ENCODE peak calls at places on chromosomes 6 and 20, in five cellular contexts. E is body of pancreas, G is A549, R is IMR-90, I is tibial nerve. W is an unnamed sample. For H3K4me1, the result is how much of the 10 kb centered on the place peaks cover.

GRCh38 chr6:10425973-10426780 is 11.3 kb upstream of the TFAP2A start:
- DNase-seq in E (no peak), G (no peak), R (no peak), I (no peak), W (no peak)

GRCh38 chr6:17156966-17157365 is 55.1 kb downstream of the STMND1 start:
- DNase-seq in E (no peak), G (no peak), R (no peak), I (no peak), W (no peak)

GRCh38 chr20:63007472-63007721 is 633 bp upstream of the BHLHE23 start:
- DNase-seq in E (no peak), G (no peak), R (no peak), I (no peak), W (no peak)

GRCh38 chr20:50227506-50227905 is 36.9 kb downstream of the CEBPB start:
- DNase-seq in E (no peak), G (no peak), R (peak), I (no peak), W (no peak)

GRCh38 chr6:143746202-143747119 is 68.7 kb downstream of the PHACTR2 start:
- DNase-seq in E (peak), G (no peak), R (no peak), I (no peak), W (no peak)

GRCh38 chr20:58675641-58676040 is 17.0 kb upstream of the NPEPL1 start:
- DNase-seq in E (no peak), G (no peak), R (no peak), I (no peak), W (no peak)

GRCh38 chr6:168616807-168617756 is 176.1 kb downstream of the SMOC2 start:
- DNase-seq in E (no peak), G (no peak), R (no peak), I (no peak), W (no peak)

GRCh38 chr6:170004585-170005210 is 253.3 kb downstream of the ERMARD start:
- DNase-seq in E (no peak), G (no peak), R (no peak), I (no peak), W (no peak)

GRCh38 chr20:20012517-20012916 is 4.6 kb upstream of the NAA20 start:
- DNase-seq in E (no peak), G (no peak), R (no peak), I (no peak), W (no peak)

GRCh38 chr6:128487055-128487454 is 33.3 kb downstream of the PTPRK start:
- DNase-seq in E (no peak), G (no peak), R (no peak), I (no peak), W (no peak)

GRCh38 chr20:37758332-37758731 is 64.5 kb downstream of the CTNNBL1 start:
- DNase-seq in E (no peak), G (peak), R (no peak), I (no peak), W (no peak)

GRCh38 chr6:137697267-137697938 is 169.7 kb upstream of the TNFAIP3 start:
- DNase-seq in E (peak), G (no peak), R (peak), I (no peak), W (no peak)

GRCh38 chr20:58457083-58457680 is 58.0 kb downstream of the APCDD1L start:
- DNase-seq in E (no peak), G (no peak), R (peak), I (no peak), W (no peak)

GRCh38 chr6:170117111-170117972 is 173.5 kb downstream of the DLL1 start:
- DNase-seq in E (peak), G (no peak), R (no peak), I (no peak), W (peak)

GRCh38 chr20:33656010-33656782 is 5.9 kb upstream of the C20orf144 start:
- DNase-seq in E (no peak), G (no peak), R (no peak), I (no peak), W (peak)

GRCh38 chr6:13614926-13615801 is at the start of gene NOL7:
- DNase-seq in E (peak), G (peak), R (peak), I (peak), W (peak)

GRCh38 chr6:42505377-42505702 is 53.6 kb upstream of the TRERF1 start:
- DNase-seq in E (no peak), G (peak), R (peak), I (no peak), W (no peak)

GRCh38 chr6:154592199-154592860 is 81.8 kb upstream of the CNKSR3 start:
- DNase-seq in E (no peak), G (no peak), R (no peak), I (no peak), W (no peak)

GRCh38 chr6:13413466-13413862 is 73.9 kb downstream of the GFOD1 start:
- DNase-seq in E (peak), G (no peak), R (peak), I (no peak), W (no peak)

GRCh38 chr6:1363729-1364572 is 25.4 kb upstream of the FOXF2 start:
- DNase-seq in E (no peak), G (no peak), R (peak), I (no peak), W (no peak)

GRCh38 chr6:10411915-10412164 is 3.0 kb downstream of the TFAP2A start:
- DNase-seq in E (no peak), G (no peak), R (no peak), I (no peak), W (no peak)

GRCh38 chr6:11179088-11179977 is 53.1 kb downstream of the NEDD9 start:
- DNase-seq in E (no peak), G (no peak), R (no peak), I (no peak), W (no peak)

GRCh38 chr6:90256698-90257485 is 39.8 kb downstream of the BACH2 start:
- DNase-seq in E (no peak), G (no peak), R (peak), I (no peak), W (no peak)

GRCh38 chr6:36346486-36346885 is 9.8 kb upstream of the BNIP5 start:
- DNase-seq in E (no peak), G (no peak), R (no peak), I (no peak), W (no peak)

DNA sequence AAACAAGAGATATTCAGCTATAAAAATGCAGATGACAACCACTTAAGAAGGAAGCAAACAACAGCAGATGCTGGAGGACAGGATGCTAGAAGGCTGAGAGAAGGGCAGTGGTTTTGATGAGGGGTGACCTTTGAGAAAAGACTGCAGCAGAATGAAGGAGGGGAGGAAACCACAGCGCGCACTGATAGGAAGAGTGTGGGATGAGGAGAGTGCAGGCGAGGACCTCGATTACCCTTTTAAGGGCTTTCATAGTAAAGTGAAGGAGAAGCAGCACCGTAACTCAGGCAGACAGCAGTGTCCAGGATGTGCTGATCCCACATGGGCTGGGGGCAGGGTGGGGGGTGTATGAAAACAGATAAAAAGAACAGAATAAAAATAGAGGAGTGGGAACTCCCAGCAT is 19.2 kb downstream of the ZBTB2 start:
- DNase-seq in E (no peak), G (no peak), R (no peak), I (no peak), W (no peak)
- H3K27ac ChIP-seq in E (no peak), G (no peak), R (no peak), I (no peak), W (peak)

DNA sequence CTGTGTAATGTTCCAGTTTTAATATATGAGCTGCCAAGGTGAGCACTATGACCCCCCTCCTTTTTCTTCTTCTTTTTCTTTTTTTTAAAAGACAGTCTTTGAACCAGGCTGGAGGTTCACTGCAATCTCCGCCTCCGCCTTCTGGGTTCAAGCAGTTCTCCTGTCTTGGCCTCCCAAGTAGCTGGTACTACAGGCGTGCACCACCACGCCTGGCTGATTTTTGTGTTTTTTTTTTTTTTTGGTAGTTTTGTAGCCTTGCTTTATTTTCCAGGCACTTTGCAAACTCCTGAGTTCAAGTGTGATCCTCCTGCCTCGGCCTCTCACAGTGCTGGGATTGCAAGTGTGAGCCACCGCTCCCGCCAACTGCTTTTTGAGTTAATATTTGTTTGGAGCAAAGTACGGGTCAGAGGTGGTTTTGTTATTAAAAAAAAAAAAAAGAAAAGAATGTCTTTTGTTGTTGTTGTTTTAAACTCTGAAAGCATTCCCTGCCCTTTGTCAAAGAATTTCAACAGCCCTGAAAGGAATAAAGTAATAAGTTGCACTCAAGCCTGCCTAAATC is 78.6 kb downstream of the JARID2 start:
- DNase-seq in E (no peak), G (no peak), R (no peak), I (no peak), W (no peak)
- H3K4me1 ChIP-seq in E (under half), G (under half), R (under half), I (under half), W (under half)

DNA sequence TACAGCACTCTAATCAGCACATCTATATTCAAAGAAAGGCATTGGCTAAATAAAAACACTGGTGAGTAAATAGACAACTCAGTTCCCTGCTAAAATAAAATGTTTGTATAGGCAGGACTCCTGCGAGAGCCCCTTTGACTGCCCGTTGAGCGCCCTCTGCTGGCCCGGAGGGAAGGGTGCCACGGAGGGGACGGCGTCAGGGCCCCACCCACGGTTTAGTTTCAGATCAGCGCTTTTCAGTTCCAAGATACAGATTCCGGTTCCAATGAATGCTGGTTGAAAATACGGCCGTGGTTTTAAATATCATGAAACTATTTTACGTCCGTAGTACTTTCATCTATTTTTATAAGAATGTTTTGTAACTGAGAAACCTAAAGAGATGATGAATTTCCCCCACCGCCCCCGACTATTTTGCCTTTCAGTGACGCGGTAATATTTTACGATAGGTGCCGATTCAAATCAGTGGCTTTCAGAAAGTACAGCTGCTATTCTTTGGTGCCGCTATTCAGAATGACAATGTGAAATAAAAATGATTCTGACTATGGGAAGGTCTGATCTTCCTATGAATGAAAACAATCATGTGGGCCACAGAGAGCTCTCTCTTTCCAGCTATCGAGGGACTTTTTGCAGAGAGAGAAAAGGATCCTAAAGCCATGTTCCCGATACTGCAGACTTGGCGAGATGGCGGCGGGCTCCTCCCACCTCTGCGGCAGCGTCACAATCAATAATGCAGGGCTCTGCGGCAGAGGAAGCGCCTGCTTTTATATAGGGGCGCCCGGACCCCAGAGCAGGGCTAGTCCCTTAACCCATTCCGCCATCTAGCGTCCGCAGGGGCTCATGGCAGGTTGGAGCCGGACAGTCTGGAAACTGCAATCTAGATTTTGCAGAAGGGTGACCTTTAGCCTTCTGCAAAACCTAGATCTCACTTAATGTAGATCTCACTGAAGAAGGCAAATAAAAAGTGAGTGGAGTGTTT is 10.6 kb upstream of the CCN6 start:
- DNase-seq in E (peak), G (peak), R (peak), I (peak), W (peak)
- TF ChIP-seq POLR2A in E (peak), G (peak), R (peak), I (peak), W (peak)

GRCh38 chr20:32436968-32437367 is 78.8 kb downstream of the ASXL1 start:
- DNase-seq in E (no peak), G (no peak), R (no peak), I (no peak), W (no peak)

GRCh38 chr20:32437391-32438074 is 79.4 kb downstream of the ASXL1 start:
- DNase-seq in E (no peak), G (peak), R (no peak), I (no peak), W (no peak)

GRCh38 chr20:32439132-32439829 is 81.2 kb downstream of the ASXL1 start:
- DNase-seq in E (no peak), G (no peak), R (peak), I (no peak), W (no peak)

GRCh38 chr20:32440069-32440757 is 82.1 kb downstream of the ASXL1 start:
- DNase-seq in E (no peak), G (no peak), R (no peak), I (no peak), W (no peak)

GRCh38 chr20:32438331-32438858 is 80.3 kb downstream of the ASXL1 start:
- DNase-seq in E (no peak), G (no peak), R (no peak), I (no peak), W (no peak)
- H3K27ac ChIP-seq in E (no peak), G (no peak), R (no peak), I (no peak), W (no peak)

DNA sequence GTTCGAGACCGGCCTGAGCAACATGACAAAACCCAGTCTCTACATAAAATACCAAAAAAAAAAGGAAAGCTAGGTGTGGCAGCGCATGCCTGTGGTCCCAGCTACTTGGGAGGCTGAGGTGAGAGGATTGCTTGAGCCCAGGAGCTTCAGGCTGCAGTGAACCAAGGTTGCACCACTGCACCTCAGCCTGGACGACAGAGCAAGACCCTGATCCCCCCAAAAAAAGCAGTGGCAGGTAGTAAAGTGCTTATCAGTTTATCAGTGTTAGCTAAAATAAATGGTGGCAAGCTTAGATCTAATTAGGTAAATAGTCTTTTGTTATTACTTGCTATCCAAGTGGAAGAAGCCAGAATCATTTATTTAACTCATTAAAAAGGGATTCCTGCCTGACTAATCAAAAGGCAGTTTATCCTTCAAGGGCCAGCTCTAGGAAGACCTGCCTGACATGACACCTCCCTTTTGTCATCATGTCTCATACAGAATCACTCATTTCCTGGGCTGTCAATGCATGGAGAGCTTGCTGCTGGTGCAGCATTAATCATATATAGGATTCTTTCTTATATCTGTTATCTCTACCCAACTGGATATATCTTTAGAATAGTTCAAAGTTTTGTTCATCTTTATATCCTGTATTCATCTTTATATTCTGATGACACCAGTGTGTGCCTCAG is 9.6 kb downstream of the DSTN start:
- DNase-seq in E (no peak), G (no peak), R (no peak), I (no peak), W (no peak)
- H3K4me1 ChIP-seq in E (half or more), G (half or more), R (under half), I (under half), W (under half)

DNA sequence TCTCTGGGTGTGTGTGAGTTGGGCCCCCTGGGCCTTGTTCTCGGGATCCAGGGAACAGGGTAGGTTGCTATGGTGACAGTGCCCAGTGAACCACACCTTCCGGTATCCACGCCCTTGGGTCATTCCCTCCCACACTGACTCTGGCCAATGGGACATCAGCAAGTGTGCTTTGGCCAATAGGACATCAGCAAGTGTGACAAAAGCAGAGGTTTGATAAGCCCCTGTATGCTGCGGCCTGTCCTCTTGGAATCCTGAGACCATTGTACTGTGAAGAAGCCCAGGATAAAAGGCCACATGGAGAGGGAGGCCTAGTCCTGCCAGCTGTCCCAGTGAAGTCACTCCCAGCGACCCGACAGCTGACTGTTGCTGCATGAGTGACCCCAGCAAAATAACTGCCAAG is 87.5 kb downstream of the CDH22 start:
- DNase-seq in E (no peak), G (no peak), R (no peak), I (no peak), W (no peak)
- TF ChIP-seq POLR2A in E (no peak), G (no peak), R (no peak), I (no peak), W (no peak)

DNA sequence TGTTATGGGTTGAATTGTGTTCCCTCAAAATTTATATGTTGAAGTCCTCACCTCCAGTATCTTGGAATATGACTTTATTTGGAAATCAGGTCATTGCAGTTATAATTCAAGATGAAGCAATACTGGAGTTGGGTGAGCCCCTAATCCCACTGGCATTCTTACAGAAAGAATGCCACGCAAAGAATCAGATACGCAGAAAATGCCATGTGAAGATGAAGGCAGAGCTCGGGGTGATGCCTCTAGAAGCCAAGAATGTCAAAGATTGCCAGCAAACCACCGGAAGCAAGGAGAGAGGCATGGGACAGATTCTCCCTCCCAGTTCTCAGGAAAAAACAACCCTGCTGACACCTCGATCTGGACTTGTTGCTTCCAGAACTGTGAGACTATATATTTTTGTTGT is 273.4 kb upstream of the CITED2 start:
- DNase-seq in E (no peak), G (no peak), R (no peak), I (no peak), W (no peak)
- H3K27ac ChIP-seq in E (no peak), G (no peak), R (no peak), I (no peak), W (no peak)

GRCh38 chr6:132246632-132247270 is 154.5 kb downstream of the MOXD1 start:
- DNase-seq in E (no peak), G (no peak), R (no peak), I (no peak), W (no peak)
- H3K4me1 ChIP-seq in E (under half), G (under half), R (under half), I (under half), W (under half)

GRCh38 chr6:14722704-14723103 is 523.2 kb upstream of the JARID2 start:
- DNase-seq in E (no peak), G (no peak), R (no peak), I (no peak), W (no peak)
- TF ChIP-seq POLR2A in E (no peak), G (no peak), R (no peak), I (no peak), W (no peak)

DNA sequence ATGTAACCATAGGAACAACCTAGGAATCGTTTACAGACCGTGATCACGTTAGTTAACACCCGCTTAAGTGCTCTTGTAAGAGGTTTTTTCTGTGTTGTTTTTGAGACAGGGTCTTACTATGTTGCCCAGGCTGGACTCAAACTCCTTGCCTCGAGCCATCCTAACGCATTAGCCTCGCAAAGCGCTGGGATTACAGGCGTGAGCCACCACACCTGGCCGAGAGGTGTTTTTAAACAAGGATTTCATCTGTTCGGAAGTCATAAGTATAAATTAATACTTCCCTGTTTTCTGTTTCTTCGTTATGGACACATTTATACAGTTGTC is 727 bp downstream of the MRS2 start:
- DNase-seq in E (no peak), G (no peak), R (no peak), I (no peak), W (no peak)
- H3K27ac ChIP-seq in E (no peak), G (peak), R (peak), I (peak), W (peak)

W was measured in uterus.